ENCODE peak calls at places on chromosomes 13 and 19, in four cellular contexts. One of them, this sample, is unnamed.

GRCh38 chr13:88622362-88622973 is 951.3 kb downstream of the SLITRK5 start:
- DNase-seq in thoracic aorta: no peak
- DNase-seq in H7: no peak
- DNase-seq in naive thymus-derived CD4-positive, alpha-beta T cell: peak
- DNase-seq in this sample: no peak

GRCh38 chr13:51047434-51048165 is 63.5 kb downstream of the C13orf42 start:
- DNase-seq in thoracic aorta: no peak
- DNase-seq in H7: no peak
- DNase-seq in naive thymus-derived CD4-positive, alpha-beta T cell: no peak
- DNase-seq in this sample: no peak

GRCh38 chr13:52383362-52383761 is 22.6 kb downstream of the THSD1 start:
- DNase-seq in thoracic aorta: no peak
- DNase-seq in H7: no peak
- DNase-seq in naive thymus-derived CD4-positive, alpha-beta T cell: no peak
- DNase-seq in this sample: no peak

GRCh38 chr19:57720878-57721277 is 6.5 kb downstream of the ZNF671 start:
- DNase-seq in thoracic aorta: no peak
- DNase-seq in H7: no peak
- DNase-seq in naive thymus-derived CD4-positive, alpha-beta T cell: no peak
- DNase-seq in this sample: no peak

GRCh38 chr13:113785051-113786010 is 26.3 kb downstream of the TMEM255B start:
- DNase-seq in thoracic aorta: no peak
- DNase-seq in H7: no peak
- DNase-seq in naive thymus-derived CD4-positive, alpha-beta T cell: no peak
- DNase-seq in this sample: no peak

GRCh38 chr13:50543767-50544166 is 299.7 kb downstream of the DLEU7 start:
- DNase-seq in thoracic aorta: no peak
- DNase-seq in H7: no peak
- DNase-seq in naive thymus-derived CD4-positive, alpha-beta T cell: no peak
- DNase-seq in this sample: no peak

GRCh38 chr13:46377554-46377953 is 9.5 kb downstream of the RUBCNL start:
- DNase-seq in thoracic aorta: no peak
- DNase-seq in H7: no peak
- DNase-seq in naive thymus-derived CD4-positive, alpha-beta T cell: no peak
- DNase-seq in this sample: no peak

GRCh38 chr13:80084086-80084676 is 256.7 kb downstream of the SPRY2 start:
- DNase-seq in thoracic aorta: no peak
- DNase-seq in H7: no peak
- DNase-seq in naive thymus-derived CD4-positive, alpha-beta T cell: no peak
- DNase-seq in this sample: no peak

GRCh38 chr13:102038787-102039186 is 363.1 kb downstream of the FGF14 start:
- DNase-seq in thoracic aorta: no peak
- DNase-seq in H7: no peak
- DNase-seq in naive thymus-derived CD4-positive, alpha-beta T cell: no peak
- DNase-seq in this sample: no peak

GRCh38 chr19:55341191-55342043 is 1.7 kb downstream of the KMT5C start:
- DNase-seq in thoracic aorta: no peak
- DNase-seq in H7: peak
- DNase-seq in naive thymus-derived CD4-positive, alpha-beta T cell: no peak
- DNase-seq in this sample: peak

GRCh38 chr19:17706750-17707181 is 12.5 kb upstream of the MAP1S start:
- DNase-seq in thoracic aorta: no peak
- DNase-seq in H7: peak
- DNase-seq in naive thymus-derived CD4-positive, alpha-beta T cell: no peak
- DNase-seq in this sample: no peak

GRCh38 chr13:99947666-99948065 is 23.9 kb downstream of the ZIC5 start:
- DNase-seq in thoracic aorta: no peak
- DNase-seq in H7: no peak
- DNase-seq in naive thymus-derived CD4-positive, alpha-beta T cell: no peak
- DNase-seq in this sample: no peak

GRCh38 chr13:46622918-46623256 is 69.9 kb downstream of the LRCH1 start:
- DNase-seq in thoracic aorta: no peak
- DNase-seq in H7: no peak
- DNase-seq in naive thymus-derived CD4-positive, alpha-beta T cell: no peak
- DNase-seq in this sample: no peak

GRCh38 chr13:99144306-99144705 is 56.3 kb upstream of the UBAC2 start:
- DNase-seq in thoracic aorta: no peak
- DNase-seq in H7: no peak
- DNase-seq in naive thymus-derived CD4-positive, alpha-beta T cell: no peak
- DNase-seq in this sample: no peak

GRCh38 chr13:113729329-113730019 is 29.6 kb upstream of the TMEM255B start:
- DNase-seq in thoracic aorta: no peak
- DNase-seq in H7: no peak
- DNase-seq in naive thymus-derived CD4-positive, alpha-beta T cell: no peak
- DNase-seq in this sample: no peak

GRCh38 chr19:12647490-12648071 is 19.0 kb downstream of the MAN2B1 start:
- DNase-seq in thoracic aorta: no peak
- DNase-seq in H7: peak
- DNase-seq in naive thymus-derived CD4-positive, alpha-beta T cell: no peak
- DNase-seq in this sample: no peak

GRCh38 chr19:53165691-53166091 is 6.8 kb upstream of the ZNF347 start:
- DNase-seq in thoracic aorta: no peak
- DNase-seq in H7: no peak
- DNase-seq in naive thymus-derived CD4-positive, alpha-beta T cell: no peak
- DNase-seq in this sample: no peak

GRCh38 chr13:107203146-107203847 is 635.4 kb upstream of the ARGLU1 start:
- DNase-seq in thoracic aorta: no peak
- DNase-seq in H7: peak
- DNase-seq in naive thymus-derived CD4-positive, alpha-beta T cell: no peak
- DNase-seq in this sample: no peak

GRCh38 chr13:26051231-26052135 is at the start of gene SHISA2:
- DNase-seq in thoracic aorta: no peak
- DNase-seq in H7: peak
- DNase-seq in naive thymus-derived CD4-positive, alpha-beta T cell: peak
- DNase-seq in this sample: no peak

GRCh38 chr19:29643361-29643935 is 21.8 kb upstream of the PLEKHF1 start:
- DNase-seq in thoracic aorta: no peak
- DNase-seq in H7: no peak
- DNase-seq in naive thymus-derived CD4-positive, alpha-beta T cell: no peak
- DNase-seq in this sample: no peak

GRCh38 chr13:66660013-66660804 is 569.9 kb downstream of the PCDH9 start:
- DNase-seq in thoracic aorta: no peak
- DNase-seq in H7: no peak
- DNase-seq in naive thymus-derived CD4-positive, alpha-beta T cell: no peak
- DNase-seq in this sample: no peak

GRCh38 chr19:5153601-5154128 is 184.8 kb downstream of the KDM4B start:
- DNase-seq in thoracic aorta: no peak
- DNase-seq in H7: peak
- DNase-seq in naive thymus-derived CD4-positive, alpha-beta T cell: no peak
- DNase-seq in this sample: no peak

GRCh38 chr13:24181991-24182702 is 21.6 kb downstream of the SPATA13 start:
- DNase-seq in thoracic aorta: no peak
- DNase-seq in H7: no peak
- DNase-seq in naive thymus-derived CD4-positive, alpha-beta T cell: no peak
- DNase-seq in this sample: no peak

GRCh38 chr13:90706631-90707030 is 640.9 kb upstream of the MIR17HG start:
- DNase-seq in thoracic aorta: no peak
- DNase-seq in H7: no peak
- DNase-seq in naive thymus-derived CD4-positive, alpha-beta T cell: no peak
- DNase-seq in this sample: no peak

GRCh38 chr13:77928909-77929308 is 10.3 kb upstream of the EDNRB start:
- DNase-seq in thoracic aorta: no peak
- DNase-seq in H7: no peak
- DNase-seq in naive thymus-derived CD4-positive, alpha-beta T cell: no peak
- DNase-seq in this sample: no peak

GRCh38 chr13:37701972-37702371 is 103.4 kb upstream of the POSTN start:
- DNase-seq in thoracic aorta: no peak
- DNase-seq in H7: no peak
- DNase-seq in naive thymus-derived CD4-positive, alpha-beta T cell: no peak
- DNase-seq in this sample: no peak

GRCh38 chr13:80680786-80681366 is 339.9 kb upstream of the SPRY2 start:
- DNase-seq in thoracic aorta: no peak
- DNase-seq in H7: no peak
- DNase-seq in naive thymus-derived CD4-positive, alpha-beta T cell: no peak
- DNase-seq in this sample: no peak

GRCh38 chr19:17281391-17282304 is at the start of gene ANKLE1:
- DNase-seq in thoracic aorta: no peak
- DNase-seq in H7: peak
- DNase-seq in naive thymus-derived CD4-positive, alpha-beta T cell: no peak
- DNase-seq in this sample: no peak

GRCh38 chr13:113855931-113856715 is 7.8 kb downstream of the GAS6 start:
- DNase-seq in thoracic aorta: no peak
- DNase-seq in H7: peak
- DNase-seq in naive thymus-derived CD4-positive, alpha-beta T cell: no peak
- DNase-seq in this sample: no peak

GRCh38 chr19:2634228-2634951 is 68.1 kb downstream of the GNG7 start:
- DNase-seq in thoracic aorta: peak
- DNase-seq in H7: peak
- DNase-seq in naive thymus-derived CD4-positive, alpha-beta T cell: no peak
- DNase-seq in this sample: no peak

GRCh38 chr19:1401138-1401888 is at the start of gene GAMT:
- DNase-seq in thoracic aorta: no peak
- DNase-seq in H7: peak
- DNase-seq in naive thymus-derived CD4-positive, alpha-beta T cell: peak
- DNase-seq in this sample: peak

GRCh38 chr13:113839536-113840204 is 24.2 kb downstream of the GAS6 start:
- DNase-seq in thoracic aorta: no peak
- DNase-seq in H7: no peak
- DNase-seq in naive thymus-derived CD4-positive, alpha-beta T cell: no peak
- DNase-seq in this sample: no peak

GRCh38 chr13:78604782-78605611 is 1.6 kb upstream of the POU4F1 start:
- DNase-seq in thoracic aorta: no peak
- DNase-seq in H7: peak
- DNase-seq in naive thymus-derived CD4-positive, alpha-beta T cell: no peak
- DNase-seq in this sample: no peak

GRCh38 chr19:54792814-54793213 is 10.6 kb upstream of the KIR2DL4 start:
- DNase-seq in thoracic aorta: no peak
- DNase-seq in H7: no peak
- DNase-seq in naive thymus-derived CD4-positive, alpha-beta T cell: no peak
- DNase-seq in this sample: no peak

GRCh38 chr19:18221815-18222725 is 4.2 kb downstream of the PDE4C start:
- DNase-seq in thoracic aorta: no peak
- DNase-seq in H7: no peak
- DNase-seq in naive thymus-derived CD4-positive, alpha-beta T cell: no peak
- DNase-seq in this sample: no peak

GRCh38 chr13:42860485-42860884 is 79.1 kb downstream of the FAM216B start:
- DNase-seq in thoracic aorta: no peak
- DNase-seq in H7: no peak
- DNase-seq in naive thymus-derived CD4-positive, alpha-beta T cell: no peak
- DNase-seq in this sample: no peak

GRCh38 chr13:42859760-42860159 is 78.4 kb downstream of the FAM216B start:
- DNase-seq in thoracic aorta: no peak
- DNase-seq in H7: no peak
- DNase-seq in naive thymus-derived CD4-positive, alpha-beta T cell: no peak
- DNase-seq in this sample: no peak

GRCh38 chr13:42867232-42867631 is 85.8 kb downstream of the FAM216B start:
- DNase-seq in thoracic aorta: no peak
- DNase-seq in H7: no peak
- DNase-seq in naive thymus-derived CD4-positive, alpha-beta T cell: no peak
- DNase-seq in this sample: no peak

GRCh38 chr13:42864952-42865634 is 83.7 kb downstream of the FAM216B start:
- DNase-seq in thoracic aorta: no peak
- DNase-seq in H7: no peak
- DNase-seq in naive thymus-derived CD4-positive, alpha-beta T cell: no peak
- DNase-seq in this sample: no peak

GRCh38 chr13:42865703-42866102 is 84.3 kb downstream of the FAM216B start:
- DNase-seq in thoracic aorta: no peak
- DNase-seq in H7: no peak
- DNase-seq in naive thymus-derived CD4-positive, alpha-beta T cell: no peak
- DNase-seq in this sample: no peak
- H3K4me3 ChIP-seq in thoracic aorta: no peak
- H3K4me3 ChIP-seq in H7: no peak
- H3K4me3 ChIP-seq in naive thymus-derived CD4-positive, alpha-beta T cell: no peak
- H3K4me3 ChIP-seq in this sample: no peak

DNA sequence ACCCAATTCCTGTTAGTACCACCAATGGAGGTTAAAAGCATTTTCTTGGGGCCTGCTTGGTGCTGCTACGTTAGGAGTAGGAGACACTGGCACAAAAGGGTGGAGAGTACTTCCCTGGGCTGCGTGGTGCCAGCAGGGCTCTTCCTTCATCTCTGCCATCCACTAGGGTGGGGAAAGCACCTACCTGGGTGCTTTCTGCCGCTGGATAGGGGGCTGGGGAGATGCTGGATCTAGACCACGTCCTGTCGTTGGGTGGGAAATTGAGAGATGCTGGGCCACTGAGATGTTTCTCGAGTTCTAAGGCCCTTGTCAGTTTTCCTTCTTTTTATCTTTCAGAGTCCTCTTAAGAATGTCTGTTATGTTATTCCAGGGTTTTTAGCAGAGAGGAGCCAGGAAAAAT is 6.7 kb upstream of the FCGBP start:
- DNase-seq in thoracic aorta: no peak
- DNase-seq in H7: no peak
- DNase-seq in naive thymus-derived CD4-positive, alpha-beta T cell: no peak
- DNase-seq in this sample: no peak
- H3K4me3 ChIP-seq in thoracic aorta: no peak
- H3K4me3 ChIP-seq in H7: no peak
- H3K4me3 ChIP-seq in naive thymus-derived CD4-positive, alpha-beta T cell: peak
- H3K4me3 ChIP-seq in this sample: peak

GRCh38 chr13:20566917-20567755 is at the start of gene IFT88:
- DNase-seq in thoracic aorta: peak
- DNase-seq in H7: peak
- DNase-seq in naive thymus-derived CD4-positive, alpha-beta T cell: peak
- DNase-seq in this sample: peak

GRCh38 chr13:20561731-20562130 is 5.2 kb upstream of the IFT88 start:
- DNase-seq in thoracic aorta: no peak
- DNase-seq in H7: no peak
- DNase-seq in naive thymus-derived CD4-positive, alpha-beta T cell: no peak
- DNase-seq in this sample: no peak

GRCh38 chr13:20566424-20566916 is 487 bp upstream of the IFT88 start:
- DNase-seq in thoracic aorta: peak
- DNase-seq in H7: no peak
- DNase-seq in naive thymus-derived CD4-positive, alpha-beta T cell: no peak
- DNase-seq in this sample: no peak

GRCh38 chr13:20567881-20568528 is 1.0 kb downstream of the IFT88 start:
- DNase-seq in thoracic aorta: no peak
- DNase-seq in H7: no peak
- DNase-seq in naive thymus-derived CD4-positive, alpha-beta T cell: no peak
- DNase-seq in this sample: no peak

GRCh38 chr13:20565120-20565736 is 1.7 kb upstream of the IFT88 start:
- DNase-seq in thoracic aorta: no peak
- DNase-seq in H7: no peak
- DNase-seq in naive thymus-derived CD4-positive, alpha-beta T cell: no peak
- DNase-seq in this sample: no peak
- H3K4me3 ChIP-seq in thoracic aorta: no peak
- H3K4me3 ChIP-seq in H7: no peak
- H3K4me3 ChIP-seq in naive thymus-derived CD4-positive, alpha-beta T cell: no peak
- H3K4me3 ChIP-seq in this sample: no peak

GRCh38 chr13:95874286-95874685 is 178.9 kb downstream of the UGGT2 start:
- DNase-seq in thoracic aorta: no peak
- DNase-seq in H7: no peak
- DNase-seq in naive thymus-derived CD4-positive, alpha-beta T cell: no peak
- DNase-seq in this sample: no peak

GRCh38 chr13:95865080-95865597 is 188.1 kb downstream of the UGGT2 start:
- DNase-seq in thoracic aorta: no peak
- DNase-seq in H7: no peak
- DNase-seq in naive thymus-derived CD4-positive, alpha-beta T cell: no peak
- DNase-seq in this sample: no peak

DNA sequence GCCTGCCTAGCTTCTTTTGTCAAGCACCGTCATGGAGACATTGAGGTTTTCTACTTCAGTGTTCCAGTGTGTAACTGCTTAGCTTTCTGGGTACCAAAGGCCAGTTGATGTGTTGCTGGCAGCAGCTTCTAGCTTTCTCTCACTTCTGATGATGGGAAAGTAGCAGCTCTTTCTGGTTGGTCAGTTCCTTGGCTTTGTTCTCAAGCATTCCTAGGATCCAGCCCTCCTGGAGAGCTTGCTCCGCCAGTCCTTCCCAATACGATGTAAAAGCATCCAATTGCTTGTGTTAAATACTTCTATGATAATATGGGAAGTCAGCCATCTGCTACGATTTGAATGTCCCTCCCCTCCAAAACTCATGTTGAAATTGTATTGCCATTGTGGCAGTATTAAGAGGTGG is 182.8 kb downstream of the UGGT2 start:
- DNase-seq in thoracic aorta: no peak
- DNase-seq in H7: peak
- DNase-seq in naive thymus-derived CD4-positive, alpha-beta T cell: no peak
- DNase-seq in this sample: no peak
- H3K4me3 ChIP-seq in thoracic aorta: no peak
- H3K4me3 ChIP-seq in H7: no peak
- H3K4me3 ChIP-seq in naive thymus-derived CD4-positive, alpha-beta T cell: no peak
- H3K4me3 ChIP-seq in this sample: no peak

This sample was measured in CD4-positive, alpha-beta memory T cell.